ENCODE peak calls at places on chromosomes 12 and 14, in ten cellular contexts. P is esophagus muscularis mucosa, K is H54, Y is A549, M is testis, J is breast epithelium, N is tibial nerve, V is H1, R is heart left ventricle, U is erythroblast. C is an unnamed sample.

GRCh38 chr14:75518625-75519024 is 3.6 kb upstream of the BATF start:
- DNase-seq in J (no peak), P (peak), Y (no peak), U (peak), N (no peak), M (no peak), R (no peak), K (no peak), V (peak), C (no peak)

GRCh38 chr12:109725321-109726105 is 11.9 kb downstream of the FAM222A start:
- DNase-seq in K (no peak), Y (no peak), M (no peak), R (no peak), N (no peak), J (no peak), P (no peak), V (no peak), U (no peak), C (no peak)

GRCh38 chr12:44217146-44217883 is 381.4 kb downstream of the TMEM117 start:
- DNase-seq in P (no peak), N (no peak), V (no peak), U (no peak), Y (no peak), K (no peak), J (no peak), R (no peak), M (no peak), C (no peak)

GRCh38 chr12:25278274-25278673 is 27.5 kb upstream of the KRAS start:
- DNase-seq in U (no peak), P (no peak), Y (no peak), J (no peak), R (no peak), V (no peak), K (no peak), M (no peak), N (no peak), C (no peak)

GRCh38 chr14:63267171-63267570 is 51.6 kb downstream of the GPHB5 start:
- DNase-seq in P (no peak), M (no peak), J (no peak), U (no peak), V (no peak), R (no peak), N (no peak), Y (no peak), K (no peak), C (no peak)

GRCh38 chr12:126883737-126884136 is 1383.2 kb upstream of the TMEM132C start:
- DNase-seq in K (no peak), J (no peak), V (no peak), U (no peak), R (peak), M (no peak), Y (no peak), N (no peak), P (peak), C (no peak)

GRCh38 chr12:115439008-115439601 is 755.1 kb upstream of the TBX3 start:
- DNase-seq in P (peak), N (no peak), Y (no peak), M (no peak), J (no peak), R (peak), U (no peak), K (no peak), V (no peak), C (no peak)

GRCh38 chr14:45120109-45120508 is 14.2 kb downstream of the FKBP3 start:
- DNase-seq in R (no peak), M (no peak), K (no peak), V (no peak), U (no peak), Y (no peak), P (no peak), J (no peak), N (no peak), C (no peak)

GRCh38 chr12:70577283-70577634 is 60.0 kb downstream of the PTPRB start:
- DNase-seq in M (no peak), N (no peak), V (no peak), K (no peak), U (no peak), J (no peak), R (no peak), P (no peak), Y (no peak), C (no peak)
- TF ChIP-seq POLR2A in M (no peak), N (no peak), V (no peak), K (no peak), U (no peak), J (no peak), R (no peak), P (no peak), Y (no peak), C (no peak)

DNA sequence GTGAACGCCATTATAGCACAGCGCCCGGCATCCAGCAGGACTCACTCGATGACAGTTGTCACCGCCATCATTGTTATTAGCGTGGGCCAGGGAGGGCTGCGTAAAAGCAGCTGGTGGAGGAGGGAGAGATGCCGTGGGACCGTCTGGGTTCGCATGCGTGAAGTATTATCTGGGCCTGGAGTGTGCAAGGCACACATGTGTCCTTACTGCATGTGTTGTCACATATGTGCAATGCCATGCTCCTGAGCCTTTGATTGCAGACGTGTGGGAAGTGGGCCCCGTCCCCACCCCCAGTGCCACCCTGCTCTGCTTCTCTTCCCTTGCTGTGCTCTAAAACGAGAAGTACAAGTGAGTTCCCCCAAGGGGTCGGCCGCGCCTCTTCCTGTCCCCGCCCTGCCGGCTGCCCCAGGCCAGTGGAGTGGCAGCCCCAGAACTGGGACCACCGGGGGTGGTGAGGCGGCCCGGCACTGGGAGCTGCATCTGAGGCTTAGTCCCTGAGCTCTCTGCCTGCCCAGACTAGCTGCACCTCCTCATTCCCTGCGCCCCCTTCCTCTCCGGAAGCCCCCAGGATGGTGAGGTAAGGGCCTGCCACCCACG is at the start of gene PTPN6:
- DNase-seq in U (no peak), K (no peak), V (no peak), M (no peak), R (no peak), P (no peak), N (no peak), J (no peak), Y (no peak), C (no peak)
- TF ChIP-seq POLR2A in U (peak), K (no peak), V (no peak), M (no peak), R (no peak), P (no peak), N (no peak), J (no peak), Y (no peak), C (no peak)

DNA sequence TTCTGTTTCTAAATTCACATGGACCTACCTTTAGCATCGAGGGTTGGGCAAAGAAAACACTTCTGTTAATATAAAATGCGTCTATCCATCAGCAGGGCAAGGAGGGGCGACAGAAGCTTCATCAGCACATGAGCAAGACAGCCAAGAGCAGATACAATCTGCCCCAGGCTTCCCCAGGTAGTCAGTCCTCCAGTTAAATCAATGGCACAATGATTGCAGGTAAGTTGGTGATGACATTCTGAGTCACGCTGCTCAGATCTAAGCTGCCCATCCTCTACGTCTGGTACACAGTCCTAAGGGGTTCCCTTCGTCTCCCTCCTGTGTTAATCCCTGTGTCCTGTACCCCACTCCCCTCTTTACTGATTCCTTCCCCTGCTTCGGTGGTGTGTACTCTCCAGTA is 38.8 kb downstream of the MAP3K9 start:
- DNase-seq in J (no peak), M (no peak), R (no peak), Y (no peak), U (no peak), V (no peak), P (no peak), K (no peak), N (no peak), C (no peak)
- TF ChIP-seq POLR2A in J (no peak), M (no peak), R (no peak), Y (no peak), U (no peak), V (no peak), P (no peak), K (no peak), N (no peak), C (no peak)

DNA sequence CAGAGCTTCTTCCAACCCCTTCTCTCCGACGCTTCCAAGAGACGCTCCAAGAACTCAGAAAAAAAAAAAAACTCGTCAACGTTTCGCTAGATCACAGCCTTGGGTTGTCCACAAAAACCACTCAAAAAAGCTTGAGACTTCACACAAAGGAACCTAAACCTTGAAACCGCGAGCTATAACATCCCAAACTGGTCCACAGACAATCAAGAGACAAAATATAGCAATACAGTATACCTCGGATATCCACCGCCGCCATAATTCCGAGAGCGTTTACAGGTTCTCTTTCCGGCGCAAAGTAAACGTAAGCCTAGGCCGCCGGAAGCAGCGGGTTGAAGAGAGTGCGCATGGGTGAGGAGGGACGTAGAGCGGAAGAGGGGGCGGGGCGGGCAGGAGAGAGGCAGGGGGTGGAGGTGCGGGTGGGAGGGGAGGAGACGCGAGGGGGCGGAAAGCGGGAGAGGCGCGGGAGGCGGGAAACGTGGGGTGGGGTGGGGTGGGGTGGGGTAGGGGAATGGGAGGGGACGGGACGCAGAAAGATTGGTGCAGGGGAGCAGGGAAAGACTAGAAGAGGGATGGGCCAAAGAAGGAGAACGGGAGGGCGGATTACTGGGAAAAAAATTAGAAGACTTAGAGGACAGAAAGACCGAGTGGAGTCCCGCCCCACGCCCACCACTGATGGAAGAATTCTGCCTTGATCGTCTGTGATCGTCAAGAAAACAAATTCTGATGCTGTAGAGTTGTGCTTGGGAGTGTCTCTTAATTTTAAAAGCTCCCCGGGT is at the start of gene MED6:
- DNase-seq in J (peak), P (peak), V (peak), M (peak), R (peak), Y (peak), U (peak), N (peak), K (peak), C (peak)
- TF ChIP-seq POLR2A in J (peak), P (no peak), V (peak), M (no peak), R (no peak), Y (peak), U (peak), N (peak), K (no peak), C (no peak)

GRCh38 chr14:23324455-23324846 is 3.2 kb downstream of the PABPN1 start:
- DNase-seq in K (no peak), V (no peak), N (no peak), Y (no peak), P (no peak), M (peak), J (no peak), R (no peak), U (no peak), C (no peak)

GRCh38 chr14:23324993-23325392 is 3.7 kb downstream of the PABPN1 start:
- DNase-seq in P (no peak), V (peak), N (no peak), J (no peak), U (no peak), M (no peak), K (no peak), R (no peak), Y (no peak), C (no peak)

GRCh38 chr14:23323838-23324454 is 2.7 kb downstream of the PABPN1 start:
- DNase-seq in J (no peak), U (no peak), R (no peak), K (no peak), N (no peak), P (no peak), M (no peak), V (peak), Y (no peak), C (no peak)

GRCh38 chr14:23327947-23328744 is 6.9 kb downstream of the PABPN1 start:
- DNase-seq in R (peak), Y (peak), U (peak), P (no peak), V (peak), M (peak), N (peak), K (peak), J (peak), C (peak)

DNA sequence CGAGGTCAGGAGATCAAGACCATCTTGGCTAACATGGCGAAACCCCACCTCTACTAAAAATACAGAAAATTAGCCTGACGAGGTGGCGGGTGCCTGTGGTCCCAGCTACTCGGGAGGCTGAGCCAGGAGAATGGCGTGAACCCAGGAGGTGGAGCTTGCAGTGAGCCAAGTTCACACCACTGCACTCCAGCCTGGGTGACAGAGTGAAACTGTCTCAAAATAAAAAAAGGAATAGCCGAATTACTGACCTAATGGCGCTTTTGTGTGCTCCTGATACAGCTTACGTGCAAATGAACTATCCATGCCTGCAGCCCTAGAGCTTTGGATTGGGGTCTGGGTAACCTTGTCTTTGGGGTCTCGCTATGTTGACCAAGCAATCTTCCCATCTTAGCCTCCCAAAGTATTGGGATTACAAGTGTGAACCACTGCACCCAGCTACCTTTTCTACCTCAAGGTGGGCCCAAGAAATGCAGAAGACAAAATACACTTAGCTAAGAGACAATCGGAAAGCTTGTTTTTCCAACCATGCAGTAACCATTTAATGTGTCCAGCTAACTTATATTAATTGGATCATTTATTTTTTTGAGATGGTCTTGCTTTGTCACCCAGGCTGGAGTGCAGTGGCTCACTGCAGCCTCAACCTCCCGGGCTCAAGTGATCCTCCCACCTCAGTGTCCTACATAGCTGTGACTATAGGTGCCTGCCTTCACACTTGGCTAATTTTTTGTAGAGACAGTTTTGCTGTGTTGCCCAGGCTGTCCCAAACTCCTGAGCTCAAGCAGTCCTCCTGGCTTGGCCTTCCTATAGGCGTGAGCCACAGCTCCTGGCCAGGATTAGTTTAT is 5.5 kb downstream of the PABPN1 start:
- DNase-seq in M (no peak), N (no peak), J (no peak), U (no peak), Y (no peak), K (no peak), R (no peak), P (no peak), V (peak), C (no peak)
- TF ChIP-seq POLR2A in M (no peak), N (no peak), J (no peak), U (no peak), Y (peak), K (no peak), R (no peak), P (no peak), V (no peak), C (no peak)

GRCh38 chr14:65224799-65225198 is 122.5 kb upstream of the MAX start:
- DNase-seq in V (no peak), U (no peak), Y (no peak), M (no peak), J (no peak), R (no peak), N (no peak), P (no peak), K (no peak), C (no peak)

GRCh38 chr14:65228436-65228835 is 126.1 kb upstream of the MAX start:
- DNase-seq in K (no peak), R (no peak), U (no peak), Y (no peak), P (no peak), J (no peak), V (no peak), N (no peak), M (no peak), C (no peak)

GRCh38 chr14:65223636-65224035 is 121.3 kb upstream of the MAX start:
- DNase-seq in K (no peak), M (no peak), U (no peak), J (no peak), Y (no peak), V (no peak), R (no peak), N (no peak), P (no peak), C (no peak)

GRCh38 chr14:65226824-65227604 is 124.7 kb upstream of the MAX start:
- DNase-seq in V (no peak), K (no peak), R (no peak), P (no peak), U (no peak), N (no peak), Y (no peak), M (no peak), J (no peak), C (no peak)

GRCh38 chr14:65225299-65226159 is 123.2 kb upstream of the MAX start:
- DNase-seq in J (no peak), R (no peak), P (no peak), U (no peak), Y (no peak), M (no peak), N (no peak), K (no peak), V (no peak), C (no peak)
- TF ChIP-seq POLR2A in J (no peak), R (no peak), P (no peak), U (no peak), Y (no peak), M (no peak), N (no peak), K (no peak), V (no peak), C (no peak)

DNA sequence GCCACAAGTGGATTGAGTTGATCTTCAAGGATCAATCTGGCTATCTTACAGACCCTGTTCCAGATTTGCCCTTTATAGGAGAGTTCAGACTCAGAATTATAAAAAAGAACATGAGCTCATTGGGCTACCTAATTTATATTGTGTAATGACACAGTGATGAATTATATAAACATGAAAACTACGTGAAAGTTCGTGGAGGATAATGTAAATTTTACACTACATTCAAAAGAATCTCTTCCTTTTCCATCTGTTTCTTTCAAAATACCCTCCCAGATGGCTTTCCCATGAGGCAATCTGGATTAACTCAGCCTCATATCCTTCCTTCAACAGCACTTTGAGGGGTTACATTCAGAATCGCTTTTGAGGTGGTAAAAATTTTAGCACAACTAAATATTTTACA is 129.3 kb downstream of the HMGA2 start:
- DNase-seq in N (no peak), P (no peak), J (no peak), Y (no peak), U (no peak), K (no peak), R (no peak), V (no peak), M (no peak), C (no peak)
- TF ChIP-seq POLR2A in N (no peak), P (no peak), J (no peak), Y (no peak), U (no peak), K (no peak), R (no peak), V (no peak), M (no peak), C (no peak)

GRCh38 chr12:57459055-57459749 is 383 bp upstream of the GLI1 start:
- DNase-seq in J (peak), M (peak), K (peak), P (peak), R (peak), V (peak), Y (peak), N (peak), U (peak), C (peak)
- TF ChIP-seq POLR2A in J (no peak), M (no peak), K (peak), P (peak), R (peak), V (no peak), Y (peak), N (peak), U (no peak), C (peak)